ENCODE peak calls at places on chromosome 2, in seven cellular contexts. E is iris pigment epithelial cell; L is amniotic stem cell; O is stimulated activated naive B cell treated with anti-CD40 and anti-IgM and Interleukin-4, amounts not matched to agents 10 μg/mL and 1 μg/mL and 100 μg/mL, for 72 hours; K is CD8-positive, alpha-beta memory T cell; M is WTC11; G is lung microvascular endothelial cell. X is an unnamed sample.
A peak's percentile ranks its signal among the peaks of the same experiment; 100 is the strongest.

GRCh38 chr2:240479111-240479501 is 43.6 kb downstream of the GPC1 start:
- DNase-seq in M (peak; percentile 7), G (no peak), E (no peak), K (no peak), O (no peak), L (no peak), X (no peak)

GRCh38 chr2:182763311-182763912 is 47.4 kb downstream of the DNAJC10 start:
- DNase-seq in L (no peak), G (peak; percentile 55), K (no peak), O (no peak), E (peak; percentile 59), M (no peak), X (no peak)

GRCh38 chr2:176432439-176432838 is 163.2 kb downstream of the MTX2 start:
- DNase-seq in G (no peak), L (no peak), E (peak; percentile 36), O (no peak), K (no peak), M (no peak), X (no peak)

GRCh38 chr2:219001577-219002394 is 8.6 kb upstream of the CRYBA2 start:
- DNase-seq in G (no peak), O (no peak), M (peak; percentile 63), E (no peak), K (no peak), L (no peak), X (no peak)

GRCh38 chr2:227033471-227034148 is 130.4 kb downstream of the COL4A4 start:
- DNase-seq in M (peak; percentile 83), L (peak; percentile 3), O (no peak), G (peak; percentile 47), E (peak; percentile 59), K (no peak), X (peak; percentile 2)

GRCh38 chr2:217800433-217801114 is 202.2 kb downstream of the TNS1 start:
- DNase-seq in M (peak; percentile 0), K (no peak), L (no peak), G (no peak), O (no peak), E (no peak), X (no peak)

GRCh38 chr2:241268716-241269445 is 46.6 kb downstream of the HDLBP start:
- DNase-seq in O (no peak), L (peak; percentile 73), E (peak; percentile 67), G (no peak), M (no peak), K (no peak), X (no peak)

GRCh38 chr2:46985512-46985911 is 69.9 kb upstream of the MCFD2 start:
- DNase-seq in L (no peak), G (peak; percentile 55), E (peak; percentile 26), O (no peak), M (no peak), K (no peak), X (no peak)

GRCh38 chr2:230664128-230664527 is 48.5 kb upstream of the CAB39 start:
- DNase-seq in E (peak; percentile 34), K (no peak), G (no peak), L (no peak), M (no peak), O (no peak), X (no peak)

GRCh38 chr2:219362072-219362471 is 25.6 kb downstream of the DNPEP start:
- DNase-seq in O (no peak), K (no peak), E (no peak), L (no peak), M (no peak), G (no peak), X (no peak)

GRCh38 chr2:217856159-217856558 is 146.6 kb downstream of the TNS1 start:
- DNase-seq in E (no peak), O (no peak), M (no peak), K (no peak), L (no peak), G (no peak), X (no peak)

GRCh38 chr2:222982010-222982908 is 69.7 kb upstream of the KCNE4 start:
- DNase-seq in L (peak; percentile 67), E (peak; percentile 88), K (no peak), O (no peak), M (peak; percentile 46), G (peak; percentile 51), X (no peak)

GRCh38 chr2:67895171-67895941 is 167.4 kb downstream of the C1D start:
- DNase-seq in E (no peak), L (no peak), G (no peak), O (no peak), K (no peak), M (peak; percentile 34), X (no peak)

GRCh38 chr2:67041051-67041450 is 356.1 kb upstream of the ETAA1 start:
- DNase-seq in M (no peak), E (no peak), O (no peak), L (no peak), G (no peak), K (no peak), X (no peak)

GRCh38 chr2:121245120-121245820 is 39.7 kb downstream of the TFCP2L1 start:
- DNase-seq in G (no peak), M (no peak), E (no peak), K (no peak), L (no peak), O (no peak), X (no peak)

GRCh38 chr2:154293864-154294263 is 404.6 kb upstream of the KCNJ3 start:
- DNase-seq in O (no peak), K (no peak), M (no peak), E (no peak), G (no peak), L (no peak), X (no peak)